ENCODE peak calls at places on chromosomes 6 and 20, in four cellular contexts. I, Q, Y and G are unnamed samples.

GRCh38 chr6:14046476-14047068 is 71.0 kb upstream of the CD83 start:
- DNase-seq in I (no peak), Q (peak), Y (no peak), G (no peak)

GRCh38 chr20:52103911-52104545 is 87.6 kb downstream of the ZFP64 start:
- DNase-seq in I (no peak), Q (peak), Y (no peak), G (no peak)

GRCh38 chr6:88599561-88599960 is 363.9 kb downstream of the RNGTT start:
- DNase-seq in I (no peak), Q (peak), Y (no peak), G (no peak)

GRCh38 chr20:41616228-41616627 is 1.9 kb downstream of the CHD6 start:
- DNase-seq in I (no peak), Q (peak), Y (no peak), G (no peak)

GRCh38 chr6:89387516-89388222 is 24.4 kb downstream of the RRAGD start:
- DNase-seq in I (no peak), Q (no peak), Y (no peak), G (no peak)

GRCh38 chr20:25087186-25087929 is 5.4 kb upstream of the VSX1 start:
- DNase-seq in I (no peak), Q (no peak), Y (no peak), G (no peak)

GRCh38 chr6:115591973-115592486 is 468.7 kb downstream of the FRK start:
- DNase-seq in I (no peak), Q (no peak), Y (no peak), G (no peak)

GRCh38 chr6:15090145-15090579 is 155.7 kb upstream of the JARID2 start:
- DNase-seq in I (no peak), Q (peak), Y (peak), G (peak)

GRCh38 chr20:38770970-38771369 is 22.7 kb downstream of the ACTR5 start:
- DNase-seq in I (no peak), Q (no peak), Y (no peak), G (no peak)

GRCh38 chr20:58965270-58966064 is 15.6 kb upstream of the NELFCD start:
- DNase-seq in I (no peak), Q (no peak), Y (no peak), G (no peak)

GRCh38 chr6:137767931-137768690 is 98.9 kb upstream of the TNFAIP3 start:
- DNase-seq in I (no peak), Q (peak), Y (no peak), G (no peak)

GRCh38 chr6:5663739-5664138 is 343.0 kb downstream of the NRN1 start:
- DNase-seq in I (no peak), Q (no peak), Y (no peak), G (no peak)

GRCh38 chr6:55756711-55757110 is 118.7 kb downstream of the BMP5 start:
- DNase-seq in I (no peak), Q (no peak), Y (no peak), G (no peak)

GRCh38 chr6:163573503-163574179 is 159.1 kb downstream of the QKI start:
- DNase-seq in I (no peak), Q (no peak), Y (no peak), G (no peak)

GRCh38 chr20:8578191-8578690 is 446.2 kb downstream of the PLCB1 start:
- DNase-seq in I (no peak), Q (no peak), Y (no peak), G (no peak)

GRCh38 chr20:31440012-31440659 is at the start of gene DEFB123:
- DNase-seq in I (no peak), Q (peak), Y (no peak), G (no peak)

GRCh38 chr20:36644713-36645109 is 1.3 kb downstream of the SLA2 start:
- DNase-seq in I (no peak), Q (no peak), Y (no peak), G (no peak)

GRCh38 chr20:6058684-6059295 is 4.9 kb upstream of the LRRN4 start:
- DNase-seq in I (no peak), Q (no peak), Y (no peak), G (no peak)

GRCh38 chr6:143164565-143165105 is 103.9 kb downstream of the AIG1 start:
- DNase-seq in I (no peak), Q (no peak), Y (no peak), G (no peak)

GRCh38 chr6:113733386-113733785 is 123.8 kb upstream of the MARCKS start:
- DNase-seq in I (no peak), Q (no peak), Y (no peak), G (no peak)

GRCh38 chr6:111837007-111837406 is 36.2 kb downstream of the FYN start:
- DNase-seq in I (no peak), Q (no peak), Y (no peak), G (no peak)

GRCh38 chr6:27139753-27140522 is 107.6 kb upstream of the PRSS16 start:
- DNase-seq in I (no peak), Q (peak), Y (no peak), G (no peak)

GRCh38 chr6:14228571-14228970 is 111.0 kb downstream of the CD83 start:
- DNase-seq in I (no peak), Q (no peak), Y (no peak), G (no peak)

GRCh38 chr6:21263531-21264287 is 329.8 kb upstream of the SOX4 start:
- DNase-seq in I (no peak), Q (peak), Y (no peak), G (no peak)

GRCh38 chr6:123830110-123830509 is 26.4 kb downstream of the NKAIN2 start:
- DNase-seq in I (no peak), Q (no peak), Y (no peak), G (no peak)

GRCh38 chr20:19861147-19861759 is 103.2 kb downstream of the RIN2 start:
- DNase-seq in I (no peak), Q (no peak), Y (no peak), G (no peak)

GRCh38 chr6:2854394-2854982 is 12.8 kb upstream of the SERPINB1 start:
- DNase-seq in I (peak), Q (peak), Y (no peak), G (no peak)

GRCh38 chr6:87572031-87572430 is 17.8 kb downstream of the RARS2 start:
- DNase-seq in I (no peak), Q (no peak), Y (no peak), G (no peak)

GRCh38 chr6:118307581-118307980 is 240.5 kb upstream of the PLN start:
- DNase-seq in I (peak), Q (no peak), Y (no peak), G (no peak)

GRCh38 chr6:75488026-75488425 is 5.6 kb downstream of the FILIP1 start:
- DNase-seq in I (no peak), Q (no peak), Y (peak), G (peak)

GRCh38 chr6:93678841-93679454 is 259.6 kb upstream of the EPHA7 start:
- DNase-seq in I (no peak), Q (no peak), Y (no peak), G (no peak)

GRCh38 chr20:22288957-22289356 is 295.4 kb downstream of the FOXA2 start:
- DNase-seq in I (no peak), Q (no peak), Y (no peak), G (no peak)

DNA sequence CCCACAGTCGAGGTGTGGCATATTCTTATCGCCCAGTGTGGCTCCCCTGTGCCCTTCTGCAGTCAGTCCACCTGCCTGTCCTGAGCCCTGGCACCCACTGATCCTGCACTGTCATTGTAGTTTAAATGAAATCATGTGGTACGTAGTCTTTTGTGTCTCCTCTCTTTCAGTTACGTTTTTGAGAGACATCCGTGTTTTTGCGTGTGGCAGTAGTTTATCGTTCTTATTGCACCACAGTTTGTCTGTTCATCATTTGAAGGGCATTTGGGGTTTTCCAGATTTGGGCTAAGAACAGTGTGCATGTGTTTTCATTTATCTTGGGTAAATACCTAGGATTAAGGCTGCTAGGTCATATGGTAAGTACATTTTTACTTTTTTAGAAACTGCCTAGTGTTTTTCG is 49.3 kb downstream of the SPATA2 start:
- DNase-seq in I (no peak), Q (no peak), Y (no peak), G (no peak)
- TF ChIP-seq POLR2A in I (no peak), Q (no peak), Y (no peak), G (no peak)

GRCh38 chr6:31541658-31542521 is at the start of gene DDX39B:
- DNase-seq in I (peak), Q (peak), Y (peak), G (peak)

GRCh38 chr6:31535538-31536324 is 6.1 kb downstream of the DDX39B start:
- DNase-seq in I (no peak), Q (no peak), Y (no peak), G (no peak)

GRCh38 chr6:31540640-31541039 is 1.2 kb downstream of the DDX39B start:
- DNase-seq in I (no peak), Q (no peak), Y (no peak), G (no peak)

GRCh38 chr6:31541059-31541657 is 645 bp downstream of the DDX39B start:
- DNase-seq in I (no peak), Q (peak), Y (peak), G (peak)

DNA sequence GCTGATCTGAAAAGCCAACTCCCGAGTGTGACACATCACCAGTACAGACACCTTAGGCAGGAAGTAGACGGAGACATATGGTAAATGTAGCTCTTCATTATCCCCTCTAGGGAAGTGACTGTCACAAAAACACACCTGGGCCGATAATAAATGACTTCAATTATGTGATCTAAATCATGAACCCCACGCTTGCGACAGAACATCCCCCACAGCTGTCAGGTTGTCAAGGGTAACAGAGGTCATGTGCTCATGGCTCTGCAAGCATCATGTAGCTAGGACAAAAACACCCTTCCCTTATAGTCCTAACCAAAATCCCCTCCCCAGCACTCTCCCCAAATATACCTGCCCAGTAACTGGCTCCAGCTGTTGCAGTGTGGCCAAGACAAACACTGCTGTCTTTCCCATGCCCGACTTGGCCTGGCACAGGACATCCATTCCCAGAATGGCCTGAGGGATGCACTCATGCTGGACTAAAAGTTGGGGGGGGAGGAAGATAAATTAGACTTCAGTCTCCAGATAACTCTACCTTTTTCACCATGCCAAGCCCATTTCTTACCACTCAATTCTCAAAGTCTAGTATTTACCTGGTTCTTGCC is 2.9 kb downstream of the DDX39B start:
- DNase-seq in I (no peak), Q (no peak), Y (no peak), G (no peak)
- H3K4me3 ChIP-seq in I (no peak), Q (peak), Y (no peak), G (no peak)

GRCh38 chr6:135499441-135500340 is 2.2 kb upstream of the AHI1 start:
- DNase-seq in I (no peak), Q (no peak), Y (no peak), G (no peak)

GRCh38 chr6:135496805-135497411 is 632 bp downstream of the AHI1 start:
- DNase-seq in I (no peak), Q (no peak), Y (no peak), G (no peak)

GRCh38 chr6:135493218-135493961 is 4.2 kb downstream of the AHI1 start:
- DNase-seq in I (no peak), Q (no peak), Y (no peak), G (no peak)

GRCh38 chr6:135497412-135498177 is at the start of gene AHI1:
- DNase-seq in I (peak), Q (peak), Y (peak), G (peak)

DNA sequence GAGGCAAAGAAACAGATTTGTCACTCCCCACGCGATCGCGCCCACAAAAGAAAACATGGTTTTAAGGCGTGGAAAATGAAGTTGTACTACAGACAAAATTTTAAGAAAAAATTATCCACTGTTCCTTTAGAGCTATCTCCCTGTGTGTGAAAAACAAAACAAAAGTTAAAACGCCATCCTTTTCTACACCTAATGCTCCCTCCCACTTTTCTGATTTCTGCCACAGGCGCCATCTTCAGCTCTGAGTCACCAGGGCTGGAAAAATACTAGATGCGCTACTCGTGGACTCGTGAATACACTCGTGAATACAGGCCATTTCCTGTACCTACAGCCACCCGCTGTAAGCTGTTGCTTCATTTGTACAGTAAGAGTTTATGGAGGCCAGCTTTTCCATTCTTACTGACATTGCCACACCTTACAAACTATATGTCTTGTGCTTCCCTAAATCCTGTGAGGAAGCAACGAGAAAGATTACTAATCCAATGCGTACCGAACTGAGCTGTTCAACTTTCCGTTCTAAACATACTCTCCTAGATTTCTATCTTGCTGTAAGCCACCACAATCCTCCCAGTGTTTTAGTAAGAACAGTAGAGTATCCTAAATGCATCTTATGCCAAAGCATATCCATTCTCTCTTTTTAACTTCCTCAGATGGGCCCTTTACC is 770 bp upstream of the AHI1 start:
- DNase-seq in I (peak), Q (peak), Y (peak), G (peak)
- TF ChIP-seq POLR2A in I (no peak), Q (no peak), Y (peak), G (no peak)

GRCh38 chr20:63117661-63118302 is 98.1 kb downstream of the YTHDF1 start:
- DNase-seq in I (peak), Q (no peak), Y (no peak), G (no peak)
- H3K4me3 ChIP-seq in I (no peak), Q (no peak), Y (no peak), G (no peak)

GRCh38 chr20:63963784-63964301 is 5.9 kb downstream of the ZNF512B start:
- DNase-seq in I (peak), Q (no peak), Y (no peak), G (no peak)
- TF ChIP-seq POLR2A in I (no peak), Q (no peak), Y (no peak), G (no peak)

DNA sequence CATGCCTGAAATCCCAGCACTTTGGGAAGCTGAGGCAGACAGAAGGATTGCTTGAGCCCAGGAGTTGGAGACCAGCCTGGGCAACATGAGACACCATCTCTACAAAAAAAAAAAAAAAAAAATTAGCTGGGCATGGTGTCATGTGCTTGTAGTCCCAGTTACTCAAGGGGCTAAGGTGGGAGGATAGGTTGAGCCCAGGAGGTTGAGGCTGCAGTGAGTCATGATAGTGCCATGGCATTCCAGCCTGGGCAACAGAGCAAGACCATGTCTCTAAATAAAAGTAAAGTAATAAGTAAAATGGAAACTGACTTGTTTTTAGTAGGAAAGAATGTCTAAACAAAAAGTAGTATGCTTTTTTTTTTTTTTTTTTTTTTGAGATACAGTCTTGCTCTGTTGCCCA is 240.7 kb downstream of the ARID1B start:
- DNase-seq in I (no peak), Q (peak), Y (no peak), G (no peak)
- H3K4me3 ChIP-seq in I (no peak), Q (no peak), Y (no peak), G (no peak)

GRCh38 chr20:50112512-50113419 is at the start of gene UBE2V1:
- DNase-seq in I (peak), Q (peak), Y (peak), G (peak)
- TF ChIP-seq POLR2A in I (peak), Q (peak), Y (peak), G (peak)

GRCh38 chr6:37624606-37625574 is 72.8 kb downstream of the MDGA1 start:
- DNase-seq in I (peak), Q (no peak), Y (no peak), G (no peak)
- H3K4me3 ChIP-seq in I (no peak), Q (no peak), Y (peak), G (peak)

GRCh38 chr6:24402697-24403500 is at the start of gene MRS2:
- DNase-seq in I (peak), Q (peak), Y (peak), G (peak)
- TF ChIP-seq POLR2A in I (peak), Q (peak), Y (peak), G (peak)

GRCh38 chr20:1467355-1468116 is 887 bp upstream of the NSFL1C start:
- DNase-seq in I (peak), Q (peak), Y (no peak), G (peak)
- H3K4me3 ChIP-seq in I (no peak), Q (peak), Y (peak), G (no peak)